ENCODE peak calls at places on chromosomes 13 and 19, in ten cellular contexts. One of them, this sample, is unnamed.
A peak's percentile ranks its signal among the peaks of the same experiment; 100 is the strongest.

GRCh38 chr19:50520822-50521465 is 7.2 kb upstream of the ASPDH start:
- DNase-seq in left colon: no peak
- DNase-seq in H9: no peak
- DNase-seq in OCI-M1: no peak
- DNase-seq in H54: no peak
- DNase-seq in endodermal cell: no peak
- DNase-seq in HTR-8/SVneo: no peak
- DNase-seq in NCI-H1092 treated with DMSO at 0.1 percent for 48 hours: no peak
- DNase-seq in fibroblast of mammary gland: no peak
- DNase-seq in ACHN: no peak
- DNase-seq in this sample: no peak

GRCh38 chr19:1827566-1828278 is 15.6 kb upstream of the ATP8B3 start:
- DNase-seq in ACHN: no peak
- DNase-seq in OCI-M1: no peak
- DNase-seq in H54: no peak
- DNase-seq in NCI-H1092 treated with DMSO at 0.1 percent for 48 hours: no peak
- DNase-seq in H9: no peak
- DNase-seq in endodermal cell: no peak
- DNase-seq in left colon: no peak
- DNase-seq in HTR-8/SVneo: no peak
- DNase-seq in fibroblast of mammary gland: no peak
- DNase-seq in this sample: no peak

GRCh38 chr13:26881154-26881553 is 120.6 kb upstream of the GPR12 start:
- DNase-seq in HTR-8/SVneo: no peak
- DNase-seq in endodermal cell: no peak
- DNase-seq in fibroblast of mammary gland: peak; percentile 35
- DNase-seq in NCI-H1092 treated with DMSO at 0.1 percent for 48 hours: peak; percentile 15
- DNase-seq in ACHN: peak; percentile 29
- DNase-seq in left colon: no peak
- DNase-seq in H54: peak; percentile 5
- DNase-seq in OCI-M1: no peak
- DNase-seq in H9: no peak
- DNase-seq in this sample: no peak

GRCh38 chr13:103133551-103133950 is 67.3 kb upstream of the SLC10A2 start:
- DNase-seq in endodermal cell: no peak
- DNase-seq in OCI-M1: no peak
- DNase-seq in H9: no peak
- DNase-seq in NCI-H1092 treated with DMSO at 0.1 percent for 48 hours: no peak
- DNase-seq in H54: no peak
- DNase-seq in HTR-8/SVneo: no peak
- DNase-seq in ACHN: no peak
- DNase-seq in left colon: no peak
- DNase-seq in fibroblast of mammary gland: no peak
- DNase-seq in this sample: no peak

GRCh38 chr13:79936368-79937136 is 404.4 kb downstream of the SPRY2 start:
- DNase-seq in NCI-H1092 treated with DMSO at 0.1 percent for 48 hours: peak; percentile 15
- DNase-seq in HTR-8/SVneo: peak; percentile 50
- DNase-seq in H54: peak; percentile 42
- DNase-seq in ACHN: peak; percentile 99
- DNase-seq in H9: no peak
- DNase-seq in endodermal cell: no peak
- DNase-seq in OCI-M1: no peak
- DNase-seq in fibroblast of mammary gland: peak; percentile 99
- DNase-seq in left colon: no peak
- DNase-seq in this sample: peak; percentile 99

GRCh38 chr19:42657551-42657950 is 62.8 kb upstream of the CEACAM8 start:
- DNase-seq in ACHN: no peak
- DNase-seq in OCI-M1: no peak
- DNase-seq in left colon: no peak
- DNase-seq in NCI-H1092 treated with DMSO at 0.1 percent for 48 hours: no peak
- DNase-seq in fibroblast of mammary gland: peak; percentile 39
- DNase-seq in HTR-8/SVneo: no peak
- DNase-seq in H9: no peak
- DNase-seq in H54: no peak
- DNase-seq in endodermal cell: no peak
- DNase-seq in this sample: peak; percentile 39

GRCh38 chr19:10419200-10419645 is 1.1 kb upstream of the PDE4A start:
- DNase-seq in left colon: no peak
- DNase-seq in H54: no peak
- DNase-seq in OCI-M1: no peak
- DNase-seq in H9: no peak
- DNase-seq in ACHN: no peak
- DNase-seq in endodermal cell: peak; percentile 75
- DNase-seq in HTR-8/SVneo: no peak
- DNase-seq in fibroblast of mammary gland: no peak
- DNase-seq in NCI-H1092 treated with DMSO at 0.1 percent for 48 hours: no peak
- DNase-seq in this sample: no peak

GRCh38 chr19:44010468-44010867 is 7.7 kb downstream of the ZNF230 start:
- DNase-seq in H9: no peak
- DNase-seq in H54: no peak
- DNase-seq in left colon: no peak
- DNase-seq in fibroblast of mammary gland: no peak
- DNase-seq in endodermal cell: no peak
- DNase-seq in ACHN: no peak
- DNase-seq in HTR-8/SVneo: no peak
- DNase-seq in OCI-M1: no peak
- DNase-seq in NCI-H1092 treated with DMSO at 0.1 percent for 48 hours: no peak
- DNase-seq in this sample: no peak

GRCh38 chr19:32302778-32303177 is 42.6 kb upstream of the ZNF507 start:
- DNase-seq in HTR-8/SVneo: no peak
- DNase-seq in fibroblast of mammary gland: no peak
- DNase-seq in H9: no peak
- DNase-seq in endodermal cell: no peak
- DNase-seq in H54: no peak
- DNase-seq in left colon: no peak
- DNase-seq in ACHN: no peak
- DNase-seq in OCI-M1: no peak
- DNase-seq in NCI-H1092 treated with DMSO at 0.1 percent for 48 hours: no peak
- DNase-seq in this sample: no peak

GRCh38 chr13:113036401-113036800 is 67.4 kb downstream of the MCF2L start:
- DNase-seq in endodermal cell: no peak
- DNase-seq in H9: no peak
- DNase-seq in fibroblast of mammary gland: no peak
- DNase-seq in left colon: no peak
- DNase-seq in OCI-M1: no peak
- DNase-seq in HTR-8/SVneo: no peak
- DNase-seq in ACHN: no peak
- DNase-seq in H54: no peak
- DNase-seq in NCI-H1092 treated with DMSO at 0.1 percent for 48 hours: no peak
- DNase-seq in this sample: no peak

GRCh38 chr13:51848674-51849073 is 3.7 kb upstream of the TMEM272 start:
- DNase-seq in ACHN: no peak
- DNase-seq in H54: no peak
- DNase-seq in fibroblast of mammary gland: peak; percentile 52
- DNase-seq in NCI-H1092 treated with DMSO at 0.1 percent for 48 hours: no peak
- DNase-seq in HTR-8/SVneo: no peak
- DNase-seq in left colon: no peak
- DNase-seq in OCI-M1: no peak
- DNase-seq in H9: no peak
- DNase-seq in endodermal cell: no peak
- DNase-seq in this sample: peak; percentile 20

GRCh38 chr19:19077103-19077502 is 13.3 kb downstream of the SLC25A42 start:
- DNase-seq in OCI-M1: no peak
- DNase-seq in endodermal cell: no peak
- DNase-seq in fibroblast of mammary gland: no peak
- DNase-seq in HTR-8/SVneo: no peak
- DNase-seq in NCI-H1092 treated with DMSO at 0.1 percent for 48 hours: peak; percentile 71
- DNase-seq in ACHN: no peak
- DNase-seq in left colon: no peak
- DNase-seq in H9: no peak
- DNase-seq in H54: no peak
- DNase-seq in this sample: no peak

GRCh38 chr19:49595006-49595818 is 4.2 kb downstream of the PRR12 start:
- DNase-seq in H54: no peak
- DNase-seq in left colon: no peak
- DNase-seq in endodermal cell: no peak
- DNase-seq in ACHN: no peak
- DNase-seq in HTR-8/SVneo: no peak
- DNase-seq in OCI-M1: no peak
- DNase-seq in H9: no peak
- DNase-seq in NCI-H1092 treated with DMSO at 0.1 percent for 48 hours: no peak
- DNase-seq in fibroblast of mammary gland: no peak
- DNase-seq in this sample: no peak

GRCh38 chr19:14004619-14005380 is 1.3 kb downstream of the RFX1 start:
- DNase-seq in left colon: peak; percentile 61
- DNase-seq in H54: no peak
- DNase-seq in fibroblast of mammary gland: peak; percentile 38
- DNase-seq in H9: no peak
- DNase-seq in HTR-8/SVneo: no peak
- DNase-seq in OCI-M1: peak; percentile 93
- DNase-seq in NCI-H1092 treated with DMSO at 0.1 percent for 48 hours: no peak
- DNase-seq in ACHN: no peak
- DNase-seq in endodermal cell: no peak
- DNase-seq in this sample: no peak

GRCh38 chr19:50702870-50703829 is 16.5 kb downstream of the SHANK1 start:
- DNase-seq in NCI-H1092 treated with DMSO at 0.1 percent for 48 hours: no peak
- DNase-seq in left colon: no peak
- DNase-seq in endodermal cell: peak; percentile 65
- DNase-seq in OCI-M1: no peak
- DNase-seq in H9: no peak
- DNase-seq in fibroblast of mammary gland: no peak
- DNase-seq in ACHN: peak; percentile 59
- DNase-seq in HTR-8/SVneo: peak; percentile 56
- DNase-seq in H54: peak; percentile 97
- DNase-seq in this sample: no peak

GRCh38 chr19:2223959-2224358 is 12.2 kb downstream of the PLEKHJ1 start:
- DNase-seq in endodermal cell: no peak
- DNase-seq in HTR-8/SVneo: no peak
- DNase-seq in fibroblast of mammary gland: no peak
- DNase-seq in H54: no peak
- DNase-seq in H9: no peak
- DNase-seq in NCI-H1092 treated with DMSO at 0.1 percent for 48 hours: no peak
- DNase-seq in ACHN: no peak
- DNase-seq in OCI-M1: no peak
- DNase-seq in left colon: no peak
- DNase-seq in this sample: no peak

GRCh38 chr13:66805657-66806056 is 424.5 kb downstream of the PCDH9 start:
- DNase-seq in NCI-H1092 treated with DMSO at 0.1 percent for 48 hours: peak; percentile 48
- DNase-seq in H54: no peak
- DNase-seq in ACHN: no peak
- DNase-seq in H9: no peak
- DNase-seq in fibroblast of mammary gland: peak; percentile 73
- DNase-seq in HTR-8/SVneo: no peak
- DNase-seq in OCI-M1: peak; percentile 64
- DNase-seq in endodermal cell: no peak
- DNase-seq in left colon: no peak
- DNase-seq in this sample: peak; percentile 47

GRCh38 chr19:6862673-6863078 is 24.7 kb upstream of the ADGRE1 start:
- DNase-seq in H9: peak; percentile 93
- DNase-seq in H54: peak; percentile 75
- DNase-seq in left colon: peak; percentile 82
- DNase-seq in fibroblast of mammary gland: peak; percentile 77
- DNase-seq in HTR-8/SVneo: peak; percentile 93
- DNase-seq in endodermal cell: peak; percentile 97
- DNase-seq in ACHN: peak; percentile 76
- DNase-seq in OCI-M1: peak; percentile 89
- DNase-seq in NCI-H1092 treated with DMSO at 0.1 percent for 48 hours: peak; percentile 39
- DNase-seq in this sample: peak; percentile 90

GRCh38 chr19:53772943-53773342 is 51.2 kb downstream of the NLRP12 start:
- DNase-seq in HTR-8/SVneo: peak; percentile 41
- DNase-seq in left colon: peak; percentile 36
- DNase-seq in H54: peak; percentile 66
- DNase-seq in ACHN: peak; percentile 42
- DNase-seq in H9: peak; percentile 75
- DNase-seq in endodermal cell: peak; percentile 93
- DNase-seq in NCI-H1092 treated with DMSO at 0.1 percent for 48 hours: peak; percentile 21
- DNase-seq in OCI-M1: peak; percentile 84
- DNase-seq in fibroblast of mammary gland: peak; percentile 62
- DNase-seq in this sample: peak; percentile 35

GRCh38 chr13:49649244-49649962 is 21.1 kb downstream of the ARL11 start:
- DNase-seq in OCI-M1: peak; percentile 27
- DNase-seq in endodermal cell: no peak
- DNase-seq in NCI-H1092 treated with DMSO at 0.1 percent for 48 hours: no peak
- DNase-seq in H54: no peak
- DNase-seq in H9: no peak
- DNase-seq in left colon: no peak
- DNase-seq in ACHN: peak; percentile 31
- DNase-seq in HTR-8/SVneo: peak; percentile 14
- DNase-seq in fibroblast of mammary gland: peak; percentile 58
- DNase-seq in this sample: no peak

GRCh38 chr19:1923319-1923718 is 17.7 kb upstream of the CSNK1G2 start:
- DNase-seq in ACHN: no peak
- DNase-seq in left colon: no peak
- DNase-seq in fibroblast of mammary gland: no peak
- DNase-seq in H9: no peak
- DNase-seq in OCI-M1: no peak
- DNase-seq in endodermal cell: no peak
- DNase-seq in NCI-H1092 treated with DMSO at 0.1 percent for 48 hours: no peak
- DNase-seq in H54: no peak
- DNase-seq in HTR-8/SVneo: no peak
- DNase-seq in this sample: no peak

GRCh38 chr19:33416307-33417215 is 43.1 kb downstream of the CEBPG start:
- DNase-seq in H54: peak; percentile 98
- DNase-seq in H9: peak; percentile 85
- DNase-seq in left colon: peak; percentile 80
- DNase-seq in fibroblast of mammary gland: peak; percentile 65
- DNase-seq in NCI-H1092 treated with DMSO at 0.1 percent for 48 hours: peak; percentile 51
- DNase-seq in OCI-M1: peak; percentile 75
- DNase-seq in ACHN: peak; percentile 51
- DNase-seq in HTR-8/SVneo: peak; percentile 90
- DNase-seq in endodermal cell: peak; percentile 96
- DNase-seq in this sample: peak; percentile 46

GRCh38 chr13:73224708-73225107 is 165.9 kb downstream of the KLF5 start:
- DNase-seq in ACHN: no peak
- DNase-seq in endodermal cell: no peak
- DNase-seq in H9: no peak
- DNase-seq in left colon: no peak
- DNase-seq in NCI-H1092 treated with DMSO at 0.1 percent for 48 hours: no peak
- DNase-seq in H54: no peak
- DNase-seq in fibroblast of mammary gland: peak; percentile 63
- DNase-seq in OCI-M1: peak; percentile 51
- DNase-seq in HTR-8/SVneo: no peak
- DNase-seq in this sample: no peak

GRCh38 chr13:23212621-23213020 is 31.8 kb downstream of the SGCG start:
- DNase-seq in fibroblast of mammary gland: no peak
- DNase-seq in left colon: no peak
- DNase-seq in HTR-8/SVneo: no peak
- DNase-seq in ACHN: no peak
- DNase-seq in OCI-M1: no peak
- DNase-seq in NCI-H1092 treated with DMSO at 0.1 percent for 48 hours: no peak
- DNase-seq in endodermal cell: no peak
- DNase-seq in H9: no peak
- DNase-seq in H54: no peak
- DNase-seq in this sample: no peak

GRCh38 chr19:4533835-4534424 is 1.1 kb downstream of the PLIN5 start:
- DNase-seq in left colon: no peak
- DNase-seq in NCI-H1092 treated with DMSO at 0.1 percent for 48 hours: no peak
- DNase-seq in fibroblast of mammary gland: no peak
- DNase-seq in H9: no peak
- DNase-seq in OCI-M1: no peak
- DNase-seq in endodermal cell: peak; percentile 49
- DNase-seq in HTR-8/SVneo: no peak
- DNase-seq in H54: no peak
- DNase-seq in ACHN: no peak
- DNase-seq in this sample: no peak

GRCh38 chr19:56131651-56132050 is 9.4 kb upstream of the ZNF444 start:
- DNase-seq in HTR-8/SVneo: no peak
- DNase-seq in H9: no peak
- DNase-seq in ACHN: no peak
- DNase-seq in endodermal cell: no peak
- DNase-seq in fibroblast of mammary gland: no peak
- DNase-seq in NCI-H1092 treated with DMSO at 0.1 percent for 48 hours: no peak
- DNase-seq in H54: no peak
- DNase-seq in left colon: no peak
- DNase-seq in OCI-M1: no peak
- DNase-seq in this sample: no peak

GRCh38 chr19:33749619-33750175 is 47.0 kb upstream of the KCTD15 start:
- DNase-seq in HTR-8/SVneo: no peak
- DNase-seq in OCI-M1: no peak
- DNase-seq in left colon: no peak
- DNase-seq in NCI-H1092 treated with DMSO at 0.1 percent for 48 hours: no peak
- DNase-seq in H9: no peak
- DNase-seq in H54: no peak
- DNase-seq in fibroblast of mammary gland: no peak
- DNase-seq in endodermal cell: no peak
- DNase-seq in ACHN: no peak
- DNase-seq in this sample: no peak

GRCh38 chr19:55198651-55199050 is 10.7 kb downstream of the PTPRH start:
- DNase-seq in HTR-8/SVneo: no peak
- DNase-seq in H54: no peak
- DNase-seq in H9: no peak
- DNase-seq in ACHN: no peak
- DNase-seq in left colon: no peak
- DNase-seq in OCI-M1: no peak
- DNase-seq in endodermal cell: peak; percentile 68
- DNase-seq in fibroblast of mammary gland: no peak
- DNase-seq in NCI-H1092 treated with DMSO at 0.1 percent for 48 hours: no peak
- DNase-seq in this sample: no peak

This sample was measured in foreskin fibroblast.